ENCODE peak calls at places on chromosomes 12 and 14, in six cellular contexts. V is GM12891, Z is A549, O is prostate gland, E is right lobe of liver, S is adrenal gland. K is an unnamed sample.

GRCh38 chr12:94994312-94994711 is 9.2 kb downstream of the NDUFA12 start:
- DNase-seq in V (no peak), Z (peak; percentile 46), O (no peak), E (no peak), S (peak; percentile 62), K (peak; percentile 71)

GRCh38 chr12:105369014-105369413 is 38.5 kb downstream of the C12orf75 start:
- DNase-seq in V (no peak), Z (no peak), O (no peak), E (no peak), S (no peak), K (no peak)

GRCh38 chr12:46383654-46384450 is 11.3 kb upstream of the SLC38A2 start:
- DNase-seq in V (no peak), Z (peak; percentile 93), O (peak; percentile 92), E (peak; percentile 97), S (peak; percentile 96), K (peak; percentile 40)

GRCh38 chr14:90388437-90388836 is 8.4 kb upstream of the CALM1 start:
- DNase-seq in V (no peak), Z (peak; percentile 79), O (no peak), E (no peak), S (peak; percentile 69), K (peak; percentile 78)

GRCh38 chr14:81534510-81535074 is 939 bp upstream of the SEL1L start:
- DNase-seq in V (no peak), Z (no peak), O (no peak), E (no peak), S (no peak), K (no peak)

GRCh38 chr14:103014466-103015319 is 42.7 kb downstream of the CDC42BPB start:
- DNase-seq in V (no peak), Z (no peak), O (no peak), E (no peak), S (no peak), K (peak; percentile 58)

GRCh38 chr12:122421263-122421814 is 1.1 kb downstream of the CLIP1 start:
- DNase-seq in V (no peak), Z (peak; percentile 75), O (peak; percentile 54), E (peak; percentile 79), S (peak; percentile 49), K (no peak)

GRCh38 chr12:96425973-96426372 is 25.7 kb upstream of the CDK17 start:
- DNase-seq in V (no peak), Z (no peak), O (no peak), E (no peak), S (no peak), K (no peak)

GRCh38 chr14:77375973-77376372 is 921 bp downstream of the TMED8 start:
- DNase-seq in V (no peak), Z (no peak), O (no peak), E (no peak), S (no peak), K (no peak)

GRCh38 chr14:31206536-31207286 is 882 bp downstream of the HECTD1 start:
- DNase-seq in V (peak; percentile 15), Z (peak; percentile 27), O (peak; percentile 23), E (peak; percentile 66), S (peak; percentile 21), K (no peak)

GRCh38 chr12:121883315-121883660 is 5.3 kb upstream of the PSMD9 start:
- DNase-seq in V (no peak), Z (no peak), O (no peak), E (no peak), S (no peak), K (no peak)

GRCh38 chr14:100330396-100330931 is 7.3 kb downstream of the SLC25A47 start:
- DNase-seq in V (no peak), Z (no peak), O (no peak), E (no peak), S (no peak), K (no peak)

GRCh38 chr14:100330007-100330344 is 6.8 kb downstream of the SLC25A47 start:
- DNase-seq in V (no peak), Z (no peak), O (no peak), E (no peak), S (no peak), K (no peak)

GRCh38 chr14:100329233-100330006 is 6.3 kb downstream of the SLC25A47 start:
- DNase-seq in V (no peak), Z (no peak), O (no peak), E (no peak), S (no peak), K (no peak)

GRCh38 chr14:100327128-100327527 is 4.0 kb downstream of the SLC25A47 start:
- DNase-seq in V (no peak), Z (no peak), O (no peak), E (no peak), S (no peak), K (no peak)

GRCh38 chr14:100328495-100329163 is 5.5 kb downstream of the SLC25A47 start:
- DNase-seq in V (no peak), Z (no peak), O (no peak), E (no peak), S (no peak), K (no peak)
- TF ChIP-seq POLR2A in V (no peak), Z (no peak), O (no peak), E (peak; percentile 32), S (no peak), K (no peak)

GRCh38 chr12:26125451-26126339 is 858 bp upstream of the BHLHE41 start:
- DNase-seq in V (no peak), Z (peak; percentile 82), O (peak; percentile 84), E (peak; percentile 77), S (peak; percentile 90), K (peak; percentile 88)
- TF ChIP-seq POLR2A in V (no peak), Z (no peak), O (peak; percentile 71), E (peak; percentile 50), S (peak; percentile 86), K (peak; percentile 43)

GRCh38 chr12:92255741-92256140 is 110.1 kb upstream of the BTG1 start:
- DNase-seq in V (no peak), Z (no peak), O (no peak), E (no peak), S (no peak), K (no peak)

GRCh38 chr12:92259291-92259690 is 113.6 kb upstream of the BTG1 start:
- DNase-seq in V (no peak), Z (no peak), O (no peak), E (no peak), S (no peak), K (no peak)

GRCh38 chr12:92259852-92260251 is 114.2 kb upstream of the BTG1 start:
- DNase-seq in V (no peak), Z (no peak), O (no peak), E (no peak), S (no peak), K (no peak)

GRCh38 chr12:92261071-92261470 is 115.4 kb upstream of the BTG1 start:
- DNase-seq in V (no peak), Z (no peak), O (no peak), E (no peak), S (no peak), K (no peak)

GRCh38 chr12:92257261-92257660 is 111.6 kb upstream of the BTG1 start:
- DNase-seq in V (no peak), Z (no peak), O (no peak), E (no peak), S (no peak), K (no peak)
- TF ChIP-seq POLR2A in V (no peak), Z (no peak), O (no peak), E (no peak), S (no peak), K (no peak)

DNA sequence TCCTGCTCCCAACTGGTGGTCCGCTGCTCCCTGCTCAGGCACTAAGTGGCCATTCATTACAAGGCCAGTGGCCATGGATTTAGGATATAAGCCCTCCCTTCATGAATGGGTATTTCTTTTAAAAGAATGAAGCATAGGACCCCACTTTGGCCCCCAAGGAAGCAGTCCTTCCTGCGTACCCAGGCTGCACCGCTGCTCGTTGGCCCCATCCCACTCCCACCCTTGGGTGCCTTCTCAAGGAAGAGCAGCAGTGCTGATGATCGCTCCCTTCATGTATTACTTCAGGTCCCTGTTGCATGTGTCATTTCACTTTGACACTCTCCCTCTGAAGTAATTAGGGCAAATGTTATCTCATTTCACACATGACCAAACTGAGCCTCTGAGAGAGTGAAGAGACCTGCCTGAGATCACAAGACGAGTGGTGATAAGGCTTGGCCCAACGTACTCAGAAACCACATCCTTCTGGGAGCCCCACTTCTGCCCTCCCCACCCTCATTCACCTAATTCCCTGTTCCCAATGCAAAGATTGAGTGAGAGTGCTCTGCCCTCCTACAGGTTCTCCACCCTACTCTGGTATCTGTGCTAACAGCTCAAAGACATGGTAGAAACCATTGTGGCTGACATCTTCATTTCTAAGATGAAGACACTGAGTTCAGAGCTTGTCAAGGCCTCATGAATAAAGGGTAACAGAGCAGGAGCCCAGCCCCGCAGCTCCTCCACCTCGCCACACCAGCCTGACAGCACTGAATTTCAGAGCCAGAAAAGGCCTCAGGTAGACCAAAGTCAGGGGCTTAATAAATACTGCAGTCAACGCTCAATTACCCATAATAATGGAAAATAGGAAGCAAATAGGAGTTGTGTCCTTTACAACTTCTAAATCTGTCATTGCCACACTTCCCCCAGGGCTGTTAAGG is 10.3 kb upstream of the KRT2 start:
- DNase-seq in V (no peak), Z (no peak), O (no peak), E (no peak), S (no peak), K (no peak)
- TF ChIP-seq POLR2A in V (no peak), Z (no peak), O (no peak), E (no peak), S (no peak), K (no peak)

GRCh38 chr12:57430117-57430930 is 519 bp downstream of the R3HDM2 start:
- DNase-seq in V (peak; percentile 79), Z (no peak), O (no peak), E (peak; percentile 75), S (peak; percentile 38), K (peak; percentile 21)
- TF ChIP-seq POLR2A in V (peak; percentile 11), Z (peak; percentile 64), O (no peak), E (no peak), S (peak; percentile 47), K (peak; percentile 30)

GRCh38 chr14:104115691-104116543 is 22.5 kb upstream of the KIF26A start:
- DNase-seq in V (no peak), Z (no peak), O (peak; percentile 36), E (peak; percentile 60), S (no peak), K (no peak)

GRCh38 chr14:104117341-104118005 is 20.9 kb upstream of the KIF26A start:
- DNase-seq in V (no peak), Z (no peak), O (no peak), E (peak; percentile 52), S (no peak), K (no peak)

GRCh38 chr14:104118006-104118844 is 20.2 kb upstream of the KIF26A start:
- DNase-seq in V (no peak), Z (no peak), O (no peak), E (peak; percentile 53), S (no peak), K (no peak)

GRCh38 chr14:104115131-104115600 is 23.2 kb upstream of the KIF26A start:
- DNase-seq in V (no peak), Z (no peak), O (no peak), E (peak; percentile 29), S (no peak), K (no peak)

DNA sequence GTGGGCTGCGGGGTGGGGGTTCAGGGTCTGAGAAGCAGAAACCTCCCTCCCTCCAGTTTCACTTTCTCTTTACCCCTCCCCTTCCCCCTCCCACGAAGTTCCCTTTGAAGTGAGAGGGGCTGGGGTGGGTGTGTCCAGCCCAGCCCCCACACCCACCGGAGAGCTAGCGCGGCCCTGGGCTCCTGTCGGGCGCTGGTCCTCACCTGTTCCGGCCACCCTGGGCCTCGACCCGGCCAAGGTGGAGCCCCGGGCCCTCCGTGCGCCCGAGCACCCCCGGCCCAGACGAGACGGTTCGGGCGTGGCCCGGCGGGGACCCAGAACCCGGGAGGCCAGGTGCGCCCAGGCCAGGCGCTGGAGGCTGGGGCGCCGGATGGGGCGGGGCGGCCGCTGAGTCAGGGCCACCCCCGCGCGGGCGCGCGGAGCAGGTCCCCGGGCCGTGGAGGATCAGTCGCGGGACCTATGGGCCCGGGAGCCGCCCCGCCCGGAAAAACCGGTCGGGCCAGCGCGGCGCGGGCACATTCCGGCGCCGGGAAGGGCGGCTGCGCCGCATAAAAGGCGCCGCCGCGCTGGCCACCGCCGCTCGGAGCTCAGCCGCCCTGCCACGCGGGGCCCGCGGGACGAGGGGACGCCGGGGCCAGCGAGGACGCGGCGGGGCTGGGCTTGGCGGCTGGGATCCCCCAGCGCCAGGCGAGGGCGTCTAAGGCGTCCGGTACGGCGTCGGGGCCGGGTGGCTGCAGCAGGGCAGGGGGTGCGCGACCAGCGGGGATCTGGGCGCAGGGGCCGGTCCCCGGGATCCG is 21.6 kb upstream of the KIF26A start:
- DNase-seq in V (no peak), Z (no peak), O (peak; percentile 54), E (peak; percentile 53), S (no peak), K (no peak)
- TF ChIP-seq POLR2A in V (no peak), Z (no peak), O (peak; percentile 26), E (peak; percentile 15), S (no peak), K (no peak)